ENCODE peak calls at places on chromosomes 16 and 17, in nine cellular contexts. U, Y, C, W, L, Q, G, P and N are unnamed samples.

GRCh38 chr16:89670496-89671431 is 13.1 kb downstream of the SPATA33 start:
- DNase-seq in U (no peak), Y (no peak), C (no peak), W (peak), L (no peak), Q (no peak), G (no peak), P (no peak), N (peak)

GRCh38 chr17:35159926-35160325 is 12.3 kb downstream of the UNC45B start:
- DNase-seq in U (no peak), Y (no peak), C (no peak), W (no peak), L (no peak), Q (no peak), G (no peak), P (no peak), N (no peak)

GRCh38 chr17:77210331-77210730 is 69.6 kb downstream of the SEC14L1 start:
- DNase-seq in U (no peak), Y (no peak), C (no peak), W (no peak), L (no peak), Q (no peak), G (no peak), P (no peak), N (no peak)

GRCh38 chr17:8125196-8125946 is 1.5 kb upstream of the HES7 start:
- DNase-seq in U (peak), Y (peak), C (peak), W (peak), L (peak), Q (peak), G (peak), P (peak), N (peak)

GRCh38 chr17:72430611-72431432 is 310.0 kb downstream of the SOX9 start:
- DNase-seq in U (no peak), Y (no peak), C (no peak), W (peak), L (no peak), Q (no peak), G (no peak), P (no peak), N (no peak)

GRCh38 chr17:29772981-29773380 is 150.3 kb upstream of the CORO6 start:
- DNase-seq in U (no peak), Y (no peak), C (no peak), W (no peak), L (no peak), Q (no peak), G (no peak), P (no peak), N (no peak)

GRCh38 chr16:24701521-24701951 is 27.9 kb upstream of the TNRC6A start:
- DNase-seq in U (no peak), Y (no peak), C (no peak), W (peak), L (no peak), Q (no peak), G (no peak), P (no peak), N (peak)

GRCh38 chr17:40980594-40980993 is 3.5 kb downstream of the KRT40 start:
- DNase-seq in U (no peak), Y (no peak), C (no peak), W (no peak), L (peak), Q (no peak), G (no peak), P (no peak), N (no peak)

GRCh38 chr16:49855280-49855821 is 561 bp downstream of the ZNF423 start:
- DNase-seq in U (no peak), Y (peak), C (peak), W (peak), L (peak), Q (no peak), G (no peak), P (peak), N (peak)

GRCh38 chr16:22782299-22782698 is 31.7 kb upstream of the HS3ST2 start:
- DNase-seq in U (no peak), Y (no peak), C (no peak), W (no peak), L (no peak), Q (no peak), G (no peak), P (no peak), N (no peak)

GRCh38 chr16:1511662-1512061 is 18.5 kb downstream of the TELO2 start:
- DNase-seq in U (no peak), Y (no peak), C (no peak), W (no peak), L (no peak), Q (no peak), G (no peak), P (no peak), N (no peak)

GRCh38 chr17:19470529-19471261 is 59.7 kb downstream of the RNF112 start:
- DNase-seq in U (no peak), Y (peak), C (no peak), W (no peak), L (peak), Q (no peak), G (no peak), P (no peak), N (peak)

GRCh38 chr16:19393226-19394074 is 24.2 kb upstream of the TMC5 start:
- DNase-seq in U (peak), Y (no peak), C (no peak), W (peak), L (no peak), Q (no peak), G (no peak), P (no peak), N (peak)

GRCh38 chr16:822909-823297 is 22.4 kb upstream of the GNG13 start:
- DNase-seq in U (no peak), Y (no peak), C (no peak), W (no peak), L (no peak), Q (no peak), G (no peak), P (no peak), N (no peak)

GRCh38 chr17:76726766-76727718 is at the start of gene METTL23:
- DNase-seq in U (peak), Y (peak), C (no peak), W (peak), L (peak), Q (peak), G (no peak), P (peak), N (peak)

GRCh38 chr17:64187093-64187895 is 57.4 kb upstream of the ERN1 start:
- DNase-seq in U (no peak), Y (no peak), C (no peak), W (no peak), L (no peak), Q (no peak), G (no peak), P (no peak), N (no peak)

GRCh38 chr16:66430214-66430613 is 3.1 kb downstream of the BEAN1 start:
- DNase-seq in U (no peak), Y (no peak), C (no peak), W (no peak), L (no peak), Q (no peak), G (no peak), P (no peak), N (no peak)

GRCh38 chr17:82920150-82920549 is 80.3 kb upstream of the ZNF750 start:
- DNase-seq in U (no peak), Y (no peak), C (peak), W (no peak), L (no peak), Q (no peak), G (no peak), P (no peak), N (no peak)

GRCh38 chr16:30698816-30699614 is at the start of gene SRCAP:
- DNase-seq in U (peak), Y (peak), C (peak), W (peak), L (peak), Q (peak), G (peak), P (peak), N (peak)

GRCh38 chr16:12752159-12752558 is 51.5 kb downstream of the CPPED1 start:
- DNase-seq in U (no peak), Y (no peak), C (no peak), W (no peak), L (no peak), Q (no peak), G (no peak), P (no peak), N (no peak)

GRCh38 chr16:931651-932500 is 38.9 kb downstream of the LMF1 start:
- DNase-seq in U (no peak), Y (no peak), C (no peak), W (no peak), L (no peak), Q (no peak), G (no peak), P (no peak), N (no peak)

GRCh38 chr17:16214190-16215001 is 938 bp downstream of the NCOR1 start:
- DNase-seq in U (peak), Y (no peak), C (no peak), W (no peak), L (no peak), Q (no peak), G (no peak), P (no peak), N (no peak)

GRCh38 chr17:42288078-42288984 is at the start of gene STAT5A:
- DNase-seq in U (peak), Y (peak), C (peak), W (peak), L (peak), Q (peak), G (peak), P (peak), N (peak)